ENCODE peak calls at places on chromosome 3, in five cellular contexts. X, R, Y, B and E are unnamed samples.

GRCh38 chr3:187773233-187773962 is 28.1 kb upstream of the BCL6 start:
- DNase-seq in X (no peak), R (no peak), Y (no peak), B (no peak), E (no peak)

GRCh38 chr3:149706905-149707304 is 45.4 kb downstream of the COMMD2 start:
- DNase-seq in X (peak; percentile 36), R (no peak), Y (peak; percentile 74), B (no peak), E (no peak)

GRCh38 chr3:18507333-18507732 is 82.2 kb upstream of the SATB1 start:
- DNase-seq in X (no peak), R (no peak), Y (no peak), B (no peak), E (no peak)

GRCh38 chr3:178699810-178700209 is 163.6 kb downstream of the KCNMB2 start:
- DNase-seq in X (no peak), R (no peak), Y (no peak), B (no peak), E (no peak)

GRCh38 chr3:50405249-50405648 is 45.9 kb upstream of the TMEM115 start:
- DNase-seq in X (no peak), R (peak; percentile 54), Y (no peak), B (no peak), E (no peak)

GRCh38 chr3:36372534-36372935 is 7.8 kb upstream of the STAC start:
- DNase-seq in X (no peak), R (no peak), Y (no peak), B (no peak), E (no peak)

GRCh38 chr3:184642623-184643308 is 69.1 kb downstream of the MAGEF1 start:
- DNase-seq in X (no peak), R (no peak), Y (no peak), B (no peak), E (no peak)

GRCh38 chr3:150495149-150495548 is 51.1 kb downstream of the SERP1 start:
- DNase-seq in X (no peak), R (no peak), Y (no peak), B (no peak), E (no peak)

GRCh38 chr3:102225407-102226132 is 209.2 kb upstream of the ZPLD1 start:
- DNase-seq in X (peak; percentile 64), R (no peak), Y (peak; percentile 72), B (peak; percentile 26), E (peak; percentile 59)

GRCh38 chr3:100155590-100155989 is 41.3 kb upstream of the FILIP1L start:
- DNase-seq in X (no peak), R (no peak), Y (no peak), B (no peak), E (no peak)

GRCh38 chr3:117549716-117550115 is 840.1 kb downstream of the TUSC7 start:
- DNase-seq in X (no peak), R (no peak), Y (no peak), B (no peak), E (no peak)

GRCh38 chr3:134327594-134327975 is 46.7 kb downstream of the AMOTL2 start:
- DNase-seq in X (no peak), R (no peak), Y (no peak), B (no peak), E (no peak)